ENCODE peak calls at places on chromosomes 7 and 10, in four cellular contexts. E is H1, Z is mesendoderm, D is H9. S is an unnamed sample.

GRCh38 chr10:62130948-62131347 is 137.7 kb downstream of the RTKN2 start:
- DNase-seq in E (no peak), Z (no peak), D (no peak), S (peak; percentile 71)

GRCh38 chr10:129637841-129638240 is 170.8 kb downstream of the MGMT start:
- DNase-seq in E (no peak), Z (no peak), D (no peak), S (no peak)

GRCh38 chr7:28408974-28409715 is 3.2 kb upstream of the CREB5 start:
- DNase-seq in E (peak; percentile 91), Z (peak; percentile 96), D (peak; percentile 86), S (peak; percentile 97)

GRCh38 chr10:71476249-71477011 is 79.7 kb downstream of the CDH23 start:
- DNase-seq in E (no peak), Z (no peak), D (no peak), S (no peak)

GRCh38 chr10:132961-133898 is 2.0 kb upstream of the ZMYND11 start:
- DNase-seq in E (no peak), Z (peak; percentile 79), D (no peak), S (peak; percentile 59)

GRCh38 chr10:114767589-114768393 is 53.8 kb upstream of the FHIP2A start:
- DNase-seq in E (peak; percentile 76), Z (peak; percentile 35), D (peak; percentile 67), S (no peak)

GRCh38 chr7:71131753-71132520 is at the start of gene GALNT17:
- DNase-seq in E (peak; percentile 74), Z (peak; percentile 71), D (no peak), S (no peak)

GRCh38 chr7:1533569-1534329 is 3.2 kb downstream of the MAFK start:
- DNase-seq in E (no peak), Z (peak; percentile 83), D (no peak), S (peak; percentile 95)

GRCh38 chr7:32586291-32587221 is 91.3 kb downstream of the AVL9 start:
- DNase-seq in E (no peak), Z (no peak), D (no peak), S (peak; percentile 86)

GRCh38 chr7:74717889-74718288 is 55.9 kb upstream of the NCF1 start:
- DNase-seq in E (no peak), Z (no peak), D (no peak), S (no peak)

GRCh38 chr7:139623518-139623917 is 100.0 kb downstream of the CLEC2L start:
- DNase-seq in E (no peak), Z (no peak), D (no peak), S (peak; percentile 17)

GRCh38 chr10:22252801-22253577 is 35.2 kb upstream of the EBLN1 start:
- DNase-seq in E (peak; percentile 83), Z (peak; percentile 52), D (peak; percentile 51), S (peak; percentile 11)

DNA sequence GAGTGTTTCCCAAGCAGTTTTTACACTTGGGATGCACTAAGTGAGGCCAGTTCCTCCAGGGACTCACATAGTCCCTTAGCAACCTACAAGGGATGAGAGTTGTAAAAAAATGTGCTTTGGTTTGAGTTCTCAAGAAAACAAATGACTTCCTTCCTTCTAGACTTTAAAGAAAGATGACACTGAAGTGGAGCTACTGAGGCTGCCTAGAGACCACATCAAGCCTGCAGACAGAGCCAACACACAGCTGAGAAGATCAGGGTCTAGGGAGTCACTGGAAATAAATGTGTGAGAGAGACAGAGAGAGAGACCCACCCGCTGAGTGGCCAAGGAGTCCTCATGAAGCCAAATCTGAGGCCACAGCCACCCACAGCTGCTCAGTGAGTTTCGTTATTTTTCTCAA is 264.4 kb downstream of the TNS3 start:
- DNase-seq in E (peak; percentile 10), Z (no peak), D (no peak), S (peak; percentile 67)
- H3K79me1 ChIP-seq in E (peaks cover 2% of the 10 kb centered on the region), Z (no peaks in the 10 kb centered on the region), D (no peaks in the 10 kb centered on the region), S (peaks cover 24% of the 10 kb centered on the region)

DNA sequence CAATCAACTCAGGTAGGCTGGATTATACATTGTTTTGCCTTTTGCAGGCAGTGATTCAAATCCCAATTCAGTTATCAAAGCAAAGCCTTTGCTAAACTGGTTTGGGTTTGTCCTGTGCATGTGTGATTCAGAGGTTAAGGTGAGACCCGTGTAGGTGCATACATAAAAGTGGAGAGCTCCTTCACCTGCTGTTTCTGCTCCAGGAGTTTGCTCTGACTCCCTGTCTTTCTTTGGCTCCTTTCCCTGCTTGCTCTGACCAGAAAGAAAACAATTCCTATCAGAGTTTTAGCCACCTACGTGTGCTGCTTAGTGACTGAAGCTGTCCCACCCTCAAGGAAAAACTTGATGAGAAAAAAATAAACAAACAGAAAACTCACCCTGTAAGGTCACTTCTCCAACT is 101.1 kb downstream of the TPST1 start:
- DNase-seq in E (no peak), Z (no peak), D (no peak), S (no peak)
- H3K79me1 ChIP-seq in E (peaks cover 2% of the 10 kb centered on the region), Z (no peaks in the 10 kb centered on the region), D (no peaks in the 10 kb centered on the region), S (peaks cover 34% of the 10 kb centered on the region)

DNA sequence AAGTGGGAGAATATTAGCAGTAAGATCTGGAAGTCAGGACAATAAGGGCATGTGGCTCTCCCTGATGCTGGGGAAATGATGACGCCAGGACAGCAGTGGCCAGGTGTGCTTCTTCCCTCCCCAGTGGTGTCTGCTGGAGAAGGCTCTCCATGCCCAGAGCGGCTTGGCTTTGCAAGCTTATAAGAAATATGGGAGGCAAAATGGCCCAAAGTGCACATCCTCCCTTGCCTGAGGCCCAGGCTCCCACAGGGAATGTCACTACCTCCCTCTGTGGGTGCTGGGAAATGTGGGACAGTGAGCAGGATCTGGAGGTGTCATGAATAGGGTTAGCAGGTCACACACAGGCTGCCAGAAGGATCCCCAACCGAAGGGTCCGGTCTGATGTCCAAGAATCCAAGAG is 17.1 kb upstream of the ZNF488 start:
- DNase-seq in E (no peak), Z (no peak), D (no peak), S (no peak)
- H3K79me1 ChIP-seq in E (no peaks in the 10 kb centered on the region), Z (no peaks in the 10 kb centered on the region), D (no peaks in the 10 kb centered on the region), S (no peaks in the 10 kb centered on the region)

GRCh38 chr7:24922099-24922773 is 57.7 kb downstream of the OSBPL3 start:
- DNase-seq in E (no peak), Z (no peak), D (no peak), S (no peak)

GRCh38 chr7:24920702-24921679 is 59.0 kb downstream of the OSBPL3 start:
- DNase-seq in E (no peak), Z (no peak), D (no peak), S (no peak)

GRCh38 chr7:24924375-24924774 is 55.6 kb downstream of the OSBPL3 start:
- DNase-seq in E (no peak), Z (peak; percentile 16), D (no peak), S (no peak)

GRCh38 chr7:24926623-24927539 is 53.1 kb downstream of the OSBPL3 start:
- DNase-seq in E (no peak), Z (peak; percentile 28), D (no peak), S (no peak)

GRCh38 chr7:24923172-24923865 is 56.7 kb downstream of the OSBPL3 start:
- DNase-seq in E (no peak), Z (no peak), D (no peak), S (no peak)
- H3K79me1 ChIP-seq in E (no peaks in the 10 kb centered on the region), Z (no peaks in the 10 kb centered on the region), D (no peaks in the 10 kb centered on the region), S (peaks cover 31% of the 10 kb centered on the region)

GRCh38 chr10:91200314-91201212 is 19.9 kb upstream of the PCGF5 start:
- DNase-seq in E (no peak), Z (no peak), D (no peak), S (no peak)

GRCh38 chr10:91198781-91199180 is 21.7 kb upstream of the PCGF5 start:
- DNase-seq in E (no peak), Z (no peak), D (no peak), S (peak; percentile 92)

GRCh38 chr10:91196268-91197043 is 24.0 kb upstream of the PCGF5 start:
- DNase-seq in E (no peak), Z (no peak), D (no peak), S (no peak)

GRCh38 chr10:91197044-91197651 is 23.3 kb upstream of the PCGF5 start:
- DNase-seq in E (no peak), Z (peak; percentile 14), D (no peak), S (peak; percentile 62)

GRCh38 chr10:91201213-91201996 is 19.1 kb upstream of the PCGF5 start:
- DNase-seq in E (no peak), Z (no peak), D (no peak), S (no peak)
- H3K79me1 ChIP-seq in E (no peaks in the 10 kb centered on the region), Z (no peaks in the 10 kb centered on the region), D (no peaks in the 10 kb centered on the region), S (peaks cover 16% of the 10 kb centered on the region)

GRCh38 chr7:25665903-25666670 is 437.8 kb upstream of the NPVF start:
- DNase-seq in E (no peak), Z (peak; percentile 18), D (no peak), S (no peak)
- H3K79me1 ChIP-seq in E (no peaks in the 10 kb centered on the region), Z (no peaks in the 10 kb centered on the region), D (no peaks in the 10 kb centered on the region), S (no peaks in the 10 kb centered on the region)

GRCh38 chr7:50733552-50733951 is 49.1 kb downstream of the GRB10 start:
- DNase-seq in E (no peak), Z (peak; percentile 39), D (no peak), S (peak; percentile 41)

GRCh38 chr7:50738932-50739331 is 43.8 kb downstream of the GRB10 start:
- DNase-seq in E (no peak), Z (no peak), D (no peak), S (no peak)

GRCh38 chr7:50734246-50734645 is 48.5 kb downstream of the GRB10 start:
- DNase-seq in E (no peak), Z (no peak), D (no peak), S (no peak)

GRCh38 chr7:50731703-50732582 is 50.8 kb downstream of the GRB10 start:
- DNase-seq in E (no peak), Z (no peak), D (no peak), S (no peak)

GRCh38 chr7:50735327-50735726 is 47.4 kb downstream of the GRB10 start:
- DNase-seq in E (no peak), Z (no peak), D (no peak), S (no peak)
- H3K79me1 ChIP-seq in E (peaks cover 24% of the 10 kb centered on the region), Z (peaks cover 50% of the 10 kb centered on the region), D (peaks cover 10% of the 10 kb centered on the region), S (peaks cover 32% of the 10 kb centered on the region)

GRCh38 chr7:108051449-108051848 is 48.5 kb upstream of the LAMB1 start:
- DNase-seq in E (no peak), Z (no peak), D (no peak), S (no peak)
- H3K79me1 ChIP-seq in E (no peaks in the 10 kb centered on the region), Z (no peaks in the 10 kb centered on the region), D (no peaks in the 10 kb centered on the region), S (no peaks in the 10 kb centered on the region)